ENCODE peak calls at places on chromosomes 6 and 20, in seven cellular contexts. One of them, this sample, is unnamed.

GRCh38 chr6:20538131-20538662 is 3.9 kb downstream of the CDKAL1 start:
- DNase-seq in AG08395: no peak
- DNase-seq in RKO: no peak
- DNase-seq in heart left ventricle: no peak
- DNase-seq in NCI-H1092: no peak
- DNase-seq in foreskin fibroblast: no peak
- DNase-seq in PC-3: no peak
- DNase-seq in this sample: no peak

GRCh38 chr20:22529150-22530019 is 55.0 kb downstream of the FOXA2 start:
- DNase-seq in AG08395: no peak
- DNase-seq in heart left ventricle: no peak
- DNase-seq in PC-3: no peak
- DNase-seq in NCI-H1092: no peak
- DNase-seq in RKO: no peak
- DNase-seq in foreskin fibroblast: no peak
- DNase-seq in this sample: no peak

GRCh38 chr6:20427856-20428255 is 26.2 kb downstream of the E2F3 start:
- DNase-seq in RKO: no peak
- DNase-seq in NCI-H1092: no peak
- DNase-seq in foreskin fibroblast: no peak
- DNase-seq in PC-3: no peak
- DNase-seq in heart left ventricle: no peak
- DNase-seq in AG08395: no peak
- DNase-seq in this sample: no peak

GRCh38 chr20:1426231-1426849 is 33.5 kb upstream of the FKBP1A start:
- DNase-seq in foreskin fibroblast: no peak
- DNase-seq in PC-3: no peak
- DNase-seq in RKO: no peak
- DNase-seq in AG08395: no peak
- DNase-seq in heart left ventricle: no peak
- DNase-seq in NCI-H1092: no peak
- DNase-seq in this sample: no peak

GRCh38 chr20:50788045-50788867 is 6.6 kb upstream of the BCAS4 start:
- DNase-seq in PC-3: peak; percentile 74
- DNase-seq in AG08395: peak; percentile 78
- DNase-seq in RKO: peak; percentile 58
- DNase-seq in foreskin fibroblast: peak; percentile 75
- DNase-seq in NCI-H1092: no peak
- DNase-seq in heart left ventricle: no peak
- DNase-seq in this sample: no peak

GRCh38 chr20:61450549-61450948 is 198.5 kb downstream of the CDH4 start:
- DNase-seq in foreskin fibroblast: no peak
- DNase-seq in PC-3: no peak
- DNase-seq in AG08395: no peak
- DNase-seq in NCI-H1092: no peak
- DNase-seq in heart left ventricle: no peak
- DNase-seq in RKO: no peak
- DNase-seq in this sample: no peak

GRCh38 chr6:165811512-165811911 is 148.5 kb upstream of the PDE10A start:
- DNase-seq in foreskin fibroblast: no peak
- DNase-seq in NCI-H1092: no peak
- DNase-seq in PC-3: peak; percentile 8
- DNase-seq in RKO: no peak
- DNase-seq in AG08395: no peak
- DNase-seq in heart left ventricle: no peak
- DNase-seq in this sample: no peak

GRCh38 chr20:38193586-38194105 is 28.6 kb upstream of the TGM2 start:
- DNase-seq in foreskin fibroblast: no peak
- DNase-seq in RKO: no peak
- DNase-seq in NCI-H1092: no peak
- DNase-seq in AG08395: no peak
- DNase-seq in heart left ventricle: no peak
- DNase-seq in PC-3: no peak
- DNase-seq in this sample: no peak

GRCh38 chr6:82083646-82084045 is 163.9 kb downstream of the IBTK start:
- DNase-seq in AG08395: no peak
- DNase-seq in RKO: no peak
- DNase-seq in NCI-H1092: no peak
- DNase-seq in foreskin fibroblast: peak; percentile 29
- DNase-seq in heart left ventricle: no peak
- DNase-seq in PC-3: no peak
- DNase-seq in this sample: no peak

GRCh38 chr6:130975325-130975724 is 87.7 kb downstream of the EPB41L2 start:
- DNase-seq in NCI-H1092: no peak
- DNase-seq in PC-3: peak; percentile 57
- DNase-seq in foreskin fibroblast: no peak
- DNase-seq in RKO: no peak
- DNase-seq in AG08395: peak; percentile 13
- DNase-seq in heart left ventricle: no peak
- DNase-seq in this sample: no peak

GRCh38 chr6:158776737-158777136 is 42.4 kb downstream of the EZR start:
- DNase-seq in heart left ventricle: no peak
- DNase-seq in AG08395: no peak
- DNase-seq in NCI-H1092: no peak
- DNase-seq in PC-3: no peak
- DNase-seq in foreskin fibroblast: no peak
- DNase-seq in RKO: no peak
- DNase-seq in this sample: no peak

GRCh38 chr20:51425347-51426106 is 117.0 kb downstream of the NFATC2 start:
- DNase-seq in foreskin fibroblast: no peak
- DNase-seq in heart left ventricle: no peak
- DNase-seq in RKO: no peak
- DNase-seq in PC-3: no peak
- DNase-seq in AG08395: no peak
- DNase-seq in NCI-H1092: no peak
- DNase-seq in this sample: no peak

GRCh38 chr20:16580127-16580526 is 6.9 kb upstream of the KIF16B start:
- DNase-seq in heart left ventricle: no peak
- DNase-seq in RKO: peak; percentile 41
- DNase-seq in AG08395: peak; percentile 86
- DNase-seq in NCI-H1092: peak; percentile 12
- DNase-seq in foreskin fibroblast: peak; percentile 76
- DNase-seq in PC-3: peak; percentile 93
- DNase-seq in this sample: no peak

GRCh38 chr20:41734506-41734945 is 116.3 kb upstream of the CHD6 start:
- DNase-seq in RKO: peak; percentile 74
- DNase-seq in AG08395: peak; percentile 75
- DNase-seq in PC-3: peak; percentile 68
- DNase-seq in heart left ventricle: peak; percentile 17
- DNase-seq in NCI-H1092: peak; percentile 28
- DNase-seq in foreskin fibroblast: peak; percentile 6
- DNase-seq in this sample: peak; percentile 6

GRCh38 chr6:343960-344815 is 47.4 kb upstream of the IRF4 start:
- DNase-seq in AG08395: no peak
- DNase-seq in foreskin fibroblast: no peak
- DNase-seq in PC-3: no peak
- DNase-seq in RKO: no peak
- DNase-seq in heart left ventricle: no peak
- DNase-seq in NCI-H1092: no peak
- DNase-seq in this sample: no peak

GRCh38 chr20:44900231-44900854 is 9.5 kb upstream of the PABPC1L start:
- DNase-seq in AG08395: no peak
- DNase-seq in RKO: no peak
- DNase-seq in foreskin fibroblast: no peak
- DNase-seq in heart left ventricle: no peak
- DNase-seq in PC-3: no peak
- DNase-seq in NCI-H1092: no peak
- DNase-seq in this sample: no peak

GRCh38 chr6:27892596-27893058 is 19.6 kb downstream of the OR2B2 start:
- DNase-seq in heart left ventricle: no peak
- DNase-seq in AG08395: no peak
- DNase-seq in foreskin fibroblast: no peak
- DNase-seq in PC-3: peak; percentile 26
- DNase-seq in RKO: peak; percentile 45
- DNase-seq in NCI-H1092: no peak
- DNase-seq in this sample: no peak

GRCh38 chr20:14307956-14308355 is 29.5 kb downstream of the FLRT3 start:
- DNase-seq in AG08395: no peak
- DNase-seq in foreskin fibroblast: no peak
- DNase-seq in PC-3: no peak
- DNase-seq in RKO: no peak
- DNase-seq in NCI-H1092: no peak
- DNase-seq in heart left ventricle: no peak
- DNase-seq in this sample: no peak

GRCh38 chr20:21102691-21103311 is 3.4 kb downstream of the LINC00237 start:
- DNase-seq in NCI-H1092: no peak
- DNase-seq in heart left ventricle: peak; percentile 25
- DNase-seq in foreskin fibroblast: no peak
- DNase-seq in AG08395: peak; percentile 36
- DNase-seq in RKO: no peak
- DNase-seq in PC-3: no peak
- DNase-seq in this sample: no peak

GRCh38 chr6:80962382-80962781 is 790.1 kb downstream of the TENT5A start:
- DNase-seq in NCI-H1092: no peak
- DNase-seq in AG08395: no peak
- DNase-seq in heart left ventricle: no peak
- DNase-seq in foreskin fibroblast: no peak
- DNase-seq in RKO: no peak
- DNase-seq in PC-3: no peak
- DNase-seq in this sample: no peak

This sample was measured in NCI-H187.